ENCODE peak calls at places on chromosomes 4 and X, in seven cellular contexts. E is neural progenitor cell, P is transverse colon, O is fibroblast of pulmonary artery, N is HepG2, B is RWPE1, X is cardiac muscle cell. I is an unnamed sample.

GRCh38 chrX:37905436-37906147 is 58.2 kb upstream of the DYNLT3 start:
- DNase-seq in O (peak), N (no peak), P (no peak), X (peak), E (peak), B (no peak), I (peak)

GRCh38 chr4:8862800-8863758 is 8.6 kb downstream of the HMX1 start:
- DNase-seq in X (no peak), P (no peak), N (no peak), O (no peak), B (no peak), E (peak), I (no peak)

GRCh38 chrX:11792461-11793421 is 34.7 kb downstream of the MSL3 start:
- DNase-seq in X (no peak), N (no peak), E (no peak), P (peak), B (no peak), O (no peak), I (no peak)

GRCh38 chrX:10619311-10620015 is 922 bp downstream of the MID1 start:
- DNase-seq in N (no peak), X (peak), B (no peak), P (no peak), O (peak), E (no peak), I (no peak)

GRCh38 chr4:187125062-187125461 is 401.4 kb upstream of the FAT1 start:
- DNase-seq in O (no peak), B (no peak), N (no peak), X (no peak), P (no peak), E (no peak), I (no peak)

GRCh38 chr4:39637572-39638357 is 900 bp downstream of the SMIM14 start:
- DNase-seq in O (peak), N (peak), B (peak), P (peak), X (peak), E (peak), I (peak)

GRCh38 chr4:133600008-133600407 is 450.9 kb downstream of the PCDH10 start:
- DNase-seq in X (no peak), E (no peak), O (no peak), P (no peak), N (no peak), B (no peak), I (no peak)

GRCh38 chrX:136032370-136032769 is 47.1 kb downstream of the SLC9A6 start:
- DNase-seq in X (no peak), E (no peak), P (no peak), N (no peak), B (no peak), O (no peak), I (no peak)

GRCh38 chr4:78591404-78591803 is 39.8 kb downstream of the ANXA3 start:
- DNase-seq in X (no peak), E (no peak), P (no peak), O (peak), B (no peak), N (no peak), I (no peak)

GRCh38 chrX:151393514-151393913 is 3.5 kb upstream of the VMA21 start:
- DNase-seq in N (no peak), B (no peak), P (no peak), E (peak), X (no peak), O (no peak), I (no peak)

GRCh38 chr4:24235609-24236008 is 345.8 kb upstream of the PPARGC1A start:
- DNase-seq in N (no peak), B (no peak), X (no peak), O (no peak), P (no peak), E (no peak), I (peak)

GRCh38 chrX:119015407-119016242 is 41.2 kb downstream of the LONRF3 start:
- DNase-seq in N (no peak), B (peak), X (no peak), O (peak), E (no peak), P (peak), I (peak)

GRCh38 chr4:15164571-15164970 is 162.3 kb downstream of the CPEB2 start:
- DNase-seq in E (no peak), O (no peak), N (no peak), B (no peak), P (no peak), X (no peak), I (no peak)

GRCh38 chr4:153249199-153250154 is 45.2 kb downstream of the TRIM2 start:
- DNase-seq in P (peak), N (peak), B (peak), X (peak), O (peak), E (peak), I (peak)

GRCh38 chrX:149198980-149199732 is 305.9 kb downstream of the IDS start:
- DNase-seq in X (no peak), O (no peak), N (no peak), B (no peak), P (no peak), E (no peak), I (no peak)

GRCh38 chrX:23662187-23662586 is 5.1 kb upstream of the PRDX4 start:
- DNase-seq in X (no peak), P (no peak), N (no peak), O (no peak), E (no peak), B (no peak), I (no peak)

GRCh38 chr4:137124278-137124932 is 407.9 kb downstream of the PCDH18 start:
- DNase-seq in N (peak), P (no peak), E (peak), B (peak), X (peak), O (peak), I (peak)

GRCh38 chr4:181504846-181505374 is 738.3 kb upstream of the TENM3 start:
- DNase-seq in P (no peak), B (no peak), E (no peak), O (no peak), N (no peak), X (peak), I (no peak)

GRCh38 chr4:138645289-138645688 is 370.3 kb upstream of the NOCT start:
- DNase-seq in N (no peak), P (no peak), X (no peak), O (no peak), B (no peak), E (no peak), I (no peak)

GRCh38 chr4:70559216-70559830 is 32.7 kb upstream of the AMBN start:
- DNase-seq in N (peak), E (peak), B (peak), O (peak), X (peak), P (peak), I (peak)

GRCh38 chr4:107069049-107069448 is 32.9 kb upstream of the DKK2 start:
- DNase-seq in X (no peak), O (peak), B (no peak), E (no peak), P (no peak), N (no peak), I (no peak)

GRCh38 chrX:54483946-54484345 is 12.1 kb downstream of the FGD1 start:
- DNase-seq in P (no peak), E (no peak), B (no peak), O (no peak), N (no peak), X (no peak), I (no peak)

GRCh38 chr4:40699648-40700047 is 50.1 kb upstream of the NSUN7 start:
- DNase-seq in P (no peak), B (no peak), O (peak), E (no peak), N (no peak), X (no peak), I (no peak)

GRCh38 chr4:3721627-3722026 is 44.6 kb upstream of the ADRA2C start:
- DNase-seq in E (no peak), B (no peak), P (no peak), N (no peak), X (no peak), O (no peak), I (no peak)

GRCh38 chr4:167032876-167033275 is 201.4 kb downstream of the SPOCK3 start:
- DNase-seq in E (no peak), O (peak), P (no peak), N (no peak), B (peak), X (no peak), I (no peak)

GRCh38 chr4:113893546-113893945 is 85.9 kb downstream of the ARSJ start:
- DNase-seq in P (no peak), N (peak), B (peak), O (peak), E (no peak), X (no peak), I (no peak)
- TF ChIP-seq CTCF in P (no peak), N (no peak), B (no peak), O (peak), E (peak), X (peak), I (peak)

GRCh38 chr4:143585548-143585947 is 72.0 kb downstream of the SMARCA5 start:
- DNase-seq in P (no peak), B (no peak), X (no peak), O (no peak), E (no peak), N (no peak), I (no peak)

GRCh38 chr4:143586080-143586479 is 72.6 kb downstream of the SMARCA5 start:
- DNase-seq in P (no peak), X (no peak), E (no peak), B (no peak), O (peak), N (no peak), I (no peak)

GRCh38 chr4:143581331-143581961 is 67.9 kb downstream of the SMARCA5 start:
- DNase-seq in B (no peak), P (no peak), E (peak), O (no peak), X (no peak), N (no peak), I (no peak)
- TF ChIP-seq CTCF in B (no peak), P (no peak), E (peak), O (peak), X (no peak), N (peak), I (no peak)

GRCh38 chr4:108637856-108638255 is 12.5 kb upstream of the OSTC start:
- DNase-seq in O (peak), X (no peak), B (no peak), N (no peak), E (no peak), P (no peak), I (no peak)
- TF ChIP-seq CTCF in O (peak), X (peak), B (no peak), N (no peak), E (peak), P (no peak), I (no peak)

DNA sequence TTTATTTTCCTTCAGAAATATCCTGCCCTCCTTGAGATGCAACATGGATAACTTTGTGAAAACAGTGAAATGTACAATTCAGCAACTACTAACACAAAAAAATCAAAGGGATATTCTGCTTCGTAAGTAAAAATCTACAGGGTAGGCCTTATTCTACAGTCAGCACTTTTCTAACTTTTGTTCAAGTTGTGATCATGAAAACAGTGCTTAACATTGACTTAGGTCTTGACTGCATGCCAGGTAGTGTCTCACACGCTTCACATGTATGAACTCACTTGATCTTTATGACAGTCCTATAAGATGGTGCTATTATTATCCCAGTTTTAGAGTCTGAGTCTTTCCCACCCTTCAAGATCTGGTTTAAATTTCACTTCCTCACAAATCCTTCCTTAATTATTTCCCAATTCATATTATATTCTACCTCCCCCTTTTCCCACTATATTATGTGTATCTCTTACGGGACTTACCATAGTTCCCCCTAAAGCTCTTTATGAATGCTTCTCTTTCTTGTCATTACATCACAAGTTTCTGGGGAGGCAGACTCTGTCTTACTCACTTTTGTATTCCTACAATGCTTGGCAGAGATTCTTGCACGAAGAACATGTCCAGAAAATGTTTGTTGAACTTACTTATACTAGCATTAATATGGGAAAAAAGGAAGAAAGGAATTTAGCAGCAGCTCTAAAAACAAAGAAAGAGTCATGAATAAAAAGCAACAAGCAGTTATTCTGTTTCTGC is 179.8 kb downstream of the SCFD2 start:
- DNase-seq in E (no peak), O (peak), P (no peak), B (no peak), X (no peak), N (no peak), I (no peak)
- TF ChIP-seq CTCF in E (no peak), O (no peak), P (no peak), B (no peak), X (no peak), N (no peak), I (no peak)

DNA sequence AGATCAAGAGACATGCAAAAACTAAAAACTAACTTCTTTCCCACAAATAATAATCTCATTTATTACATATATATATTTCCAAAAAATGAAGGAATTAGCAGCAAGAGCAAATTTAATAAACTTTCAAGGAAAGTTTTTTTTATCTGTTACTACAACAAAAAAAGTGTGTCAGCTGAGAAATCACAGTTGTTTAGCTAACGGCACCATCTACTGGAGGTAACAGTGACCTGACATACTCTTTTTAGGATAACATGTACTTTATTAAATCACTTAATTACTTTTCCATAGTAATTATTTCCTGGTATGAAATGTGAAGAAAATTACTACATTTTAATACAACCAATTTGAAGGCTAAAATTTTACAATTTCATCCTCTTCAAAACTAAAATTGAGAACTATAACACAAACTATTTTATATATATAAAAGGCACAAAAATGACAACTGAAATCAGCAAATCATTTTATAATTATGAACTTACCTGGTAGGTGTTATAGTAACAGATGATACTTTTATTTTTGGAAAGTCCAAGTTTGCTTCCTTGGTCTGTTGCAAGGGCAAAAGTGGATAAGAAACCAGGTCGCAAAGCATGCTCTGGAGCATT is 9.1 kb downstream of the LAMTOR3 start:
- DNase-seq in O (peak), E (peak), B (peak), P (no peak), N (peak), X (peak), I (peak)
- TF ChIP-seq CTCF in O (peak), E (peak), B (peak), P (peak), N (peak), X (peak), I (peak)

GRCh38 chrX:50386520-50386919 is 84.1 kb downstream of the DGKK start:
- DNase-seq in B (no peak), X (no peak), P (no peak), E (no peak), N (no peak), O (no peak), I (no peak)
- TF ChIP-seq CTCF in B (no peak), X (no peak), P (no peak), E (no peak), N (no peak), O (no peak), I (no peak)

I was measured in hepatocyte.